ENCODE peak calls at places on chromosome 6, in seven cellular contexts. One of them, this sample, is unnamed. For H3K36me3, the result is how much of the 10 kb centered on the place peaks cover.

GRCh38 chr6:123570813-123571684 is 65.7 kb downstream of the TRDN start:
- DNase-seq in CD8-positive, alpha-beta T cell: no peak
- DNase-seq in prostate gland: no peak
- DNase-seq in IMR-90: no peak
- DNase-seq in lung: no peak
- DNase-seq in brain microvascular endothelial cell: no peak
- DNase-seq in sigmoid colon: no peak
- DNase-seq in this sample: no peak

GRCh38 chr6:142926494-142927273 is 18.3 kb downstream of the HIVEP2 start:
- DNase-seq in IMR-90: peak
- DNase-seq in sigmoid colon: peak
- DNase-seq in brain microvascular endothelial cell: peak
- DNase-seq in CD8-positive, alpha-beta T cell: peak
- DNase-seq in prostate gland: peak
- DNase-seq in lung: peak
- DNase-seq in this sample: peak

GRCh38 chr6:168717491-168717890 is 276.5 kb downstream of the SMOC2 start:
- DNase-seq in CD8-positive, alpha-beta T cell: no peak
- DNase-seq in lung: no peak
- DNase-seq in prostate gland: no peak
- DNase-seq in sigmoid colon: no peak
- DNase-seq in brain microvascular endothelial cell: no peak
- DNase-seq in IMR-90: no peak
- DNase-seq in this sample: no peak

GRCh38 chr6:30530013-30530412 is 26.3 kb downstream of the GNL1 start:
- DNase-seq in sigmoid colon: no peak
- DNase-seq in brain microvascular endothelial cell: no peak
- DNase-seq in IMR-90: no peak
- DNase-seq in prostate gland: no peak
- DNase-seq in CD8-positive, alpha-beta T cell: no peak
- DNase-seq in lung: no peak
- DNase-seq in this sample: no peak

GRCh38 chr6:135451617-135452190 is 45.8 kb downstream of the AHI1 start:
- DNase-seq in IMR-90: peak
- DNase-seq in lung: no peak
- DNase-seq in CD8-positive, alpha-beta T cell: no peak
- DNase-seq in sigmoid colon: no peak
- DNase-seq in prostate gland: no peak
- DNase-seq in brain microvascular endothelial cell: no peak
- DNase-seq in this sample: no peak

GRCh38 chr6:169795196-169795595 is 43.8 kb downstream of the ERMARD start:
- DNase-seq in brain microvascular endothelial cell: no peak
- DNase-seq in CD8-positive, alpha-beta T cell: no peak
- DNase-seq in lung: peak
- DNase-seq in sigmoid colon: no peak
- DNase-seq in IMR-90: no peak
- DNase-seq in prostate gland: no peak
- DNase-seq in this sample: no peak

GRCh38 chr6:25670793-25671513 is 18.9 kb downstream of the SCGN start:
- DNase-seq in CD8-positive, alpha-beta T cell: no peak
- DNase-seq in prostate gland: no peak
- DNase-seq in sigmoid colon: no peak
- DNase-seq in brain microvascular endothelial cell: no peak
- DNase-seq in IMR-90: no peak
- DNase-seq in lung: no peak
- DNase-seq in this sample: no peak

GRCh38 chr6:56760842-56761241 is 118.2 kb upstream of the DST start:
- DNase-seq in IMR-90: no peak
- DNase-seq in CD8-positive, alpha-beta T cell: no peak
- DNase-seq in lung: no peak
- DNase-seq in brain microvascular endothelial cell: no peak
- DNase-seq in prostate gland: no peak
- DNase-seq in sigmoid colon: no peak
- DNase-seq in this sample: no peak

GRCh38 chr6:131383421-131384411 is 189.3 kb upstream of the ARG1 start:
- DNase-seq in IMR-90: no peak
- DNase-seq in lung: no peak
- DNase-seq in prostate gland: no peak
- DNase-seq in brain microvascular endothelial cell: no peak
- DNase-seq in CD8-positive, alpha-beta T cell: no peak
- DNase-seq in sigmoid colon: no peak
- DNase-seq in this sample: no peak

GRCh38 chr6:139064981-139065665 is 36.6 kb downstream of the ABRACL start:
- DNase-seq in prostate gland: no peak
- DNase-seq in brain microvascular endothelial cell: no peak
- DNase-seq in CD8-positive, alpha-beta T cell: no peak
- DNase-seq in lung: no peak
- DNase-seq in sigmoid colon: no peak
- DNase-seq in IMR-90: no peak
- DNase-seq in this sample: no peak

GRCh38 chr6:168035098-168035660 is 37.7 kb downstream of the KIF25 start:
- DNase-seq in prostate gland: peak
- DNase-seq in IMR-90: peak
- DNase-seq in CD8-positive, alpha-beta T cell: no peak
- DNase-seq in brain microvascular endothelial cell: peak
- DNase-seq in lung: peak
- DNase-seq in sigmoid colon: peak
- DNase-seq in this sample: peak

GRCh38 chr6:116385911-116386310 is 15.2 kb downstream of the DSE start:
- DNase-seq in sigmoid colon: no peak
- DNase-seq in CD8-positive, alpha-beta T cell: no peak
- DNase-seq in lung: no peak
- DNase-seq in IMR-90: peak
- DNase-seq in brain microvascular endothelial cell: no peak
- DNase-seq in prostate gland: no peak
- DNase-seq in this sample: no peak

GRCh38 chr6:89655122-89655521 is 16.6 kb upstream of the LYRM2 start:
- DNase-seq in sigmoid colon: no peak
- DNase-seq in brain microvascular endothelial cell: no peak
- DNase-seq in lung: no peak
- DNase-seq in prostate gland: no peak
- DNase-seq in IMR-90: peak
- DNase-seq in CD8-positive, alpha-beta T cell: no peak
- DNase-seq in this sample: no peak

GRCh38 chr6:166849762-166850181 is 106.6 kb downstream of the RNASET2 start:
- DNase-seq in sigmoid colon: no peak
- DNase-seq in IMR-90: no peak
- DNase-seq in prostate gland: no peak
- DNase-seq in lung: no peak
- DNase-seq in brain microvascular endothelial cell: peak
- DNase-seq in CD8-positive, alpha-beta T cell: no peak
- DNase-seq in this sample: no peak

GRCh38 chr6:38527371-38527770 is 112.4 kb downstream of the BTBD9 start:
- DNase-seq in lung: no peak
- DNase-seq in prostate gland: no peak
- DNase-seq in sigmoid colon: no peak
- DNase-seq in CD8-positive, alpha-beta T cell: no peak
- DNase-seq in IMR-90: no peak
- DNase-seq in brain microvascular endothelial cell: no peak
- DNase-seq in this sample: no peak

GRCh38 chr6:81451787-81452186 is 300.7 kb downstream of the TENT5A start:
- DNase-seq in sigmoid colon: no peak
- DNase-seq in brain microvascular endothelial cell: peak
- DNase-seq in CD8-positive, alpha-beta T cell: no peak
- DNase-seq in prostate gland: no peak
- DNase-seq in lung: no peak
- DNase-seq in IMR-90: peak
- DNase-seq in this sample: no peak

GRCh38 chr6:137033828-137034227 is 10.9 kb downstream of the IL20RA start:
- DNase-seq in sigmoid colon: no peak
- DNase-seq in IMR-90: no peak
- DNase-seq in lung: no peak
- DNase-seq in brain microvascular endothelial cell: no peak
- DNase-seq in CD8-positive, alpha-beta T cell: peak
- DNase-seq in prostate gland: no peak
- DNase-seq in this sample: no peak

DNA sequence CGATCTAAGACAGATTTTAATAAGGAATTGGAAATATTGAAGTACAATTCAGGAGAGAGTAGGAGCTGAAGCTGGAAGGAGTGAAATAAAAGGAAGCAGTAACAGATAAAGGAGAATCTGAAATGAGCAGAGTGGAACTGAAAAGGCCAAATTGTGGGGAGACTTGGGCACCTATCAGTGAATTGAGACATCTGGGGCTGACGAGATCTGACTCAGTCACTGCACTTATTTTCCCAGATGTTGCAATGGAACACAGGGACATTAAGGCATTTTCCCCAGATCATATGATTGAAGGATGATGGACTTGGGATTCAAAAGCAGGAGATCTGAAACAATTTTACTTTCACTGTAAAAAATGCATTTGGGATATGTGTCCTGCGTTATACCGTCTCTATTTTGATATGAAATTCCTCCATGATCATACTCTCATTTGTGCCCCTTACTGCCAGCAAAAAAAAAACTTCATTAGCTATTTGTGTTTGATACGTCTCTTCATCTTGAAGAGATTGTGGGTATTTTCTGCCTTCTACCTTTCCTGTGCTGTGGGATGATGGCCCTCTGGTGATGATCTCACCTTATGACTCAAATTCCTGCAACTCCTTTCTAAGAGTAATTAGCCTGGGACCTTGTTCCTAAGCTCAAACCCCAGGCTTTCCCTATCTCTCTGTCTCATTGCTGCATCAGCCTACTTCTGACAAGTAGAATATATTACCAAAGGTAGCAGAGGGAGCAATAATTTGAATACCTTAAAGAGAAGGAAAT is 278.5 kb upstream of the MAN1A1 start:
- DNase-seq in prostate gland: no peak
- DNase-seq in IMR-90: peak
- DNase-seq in brain microvascular endothelial cell: no peak
- DNase-seq in sigmoid colon: no peak
- DNase-seq in lung: no peak
- DNase-seq in CD8-positive, alpha-beta T cell: no peak
- DNase-seq in this sample: no peak
- H3K36me3 ChIP-seq in prostate gland: under half
- H3K36me3 ChIP-seq in IMR-90: under half
- H3K36me3 ChIP-seq in brain microvascular endothelial cell: under half
- H3K36me3 ChIP-seq in sigmoid colon: under half
- H3K36me3 ChIP-seq in lung: under half
- H3K36me3 ChIP-seq in CD8-positive, alpha-beta T cell: under half
- H3K36me3 ChIP-seq in this sample: under half

DNA sequence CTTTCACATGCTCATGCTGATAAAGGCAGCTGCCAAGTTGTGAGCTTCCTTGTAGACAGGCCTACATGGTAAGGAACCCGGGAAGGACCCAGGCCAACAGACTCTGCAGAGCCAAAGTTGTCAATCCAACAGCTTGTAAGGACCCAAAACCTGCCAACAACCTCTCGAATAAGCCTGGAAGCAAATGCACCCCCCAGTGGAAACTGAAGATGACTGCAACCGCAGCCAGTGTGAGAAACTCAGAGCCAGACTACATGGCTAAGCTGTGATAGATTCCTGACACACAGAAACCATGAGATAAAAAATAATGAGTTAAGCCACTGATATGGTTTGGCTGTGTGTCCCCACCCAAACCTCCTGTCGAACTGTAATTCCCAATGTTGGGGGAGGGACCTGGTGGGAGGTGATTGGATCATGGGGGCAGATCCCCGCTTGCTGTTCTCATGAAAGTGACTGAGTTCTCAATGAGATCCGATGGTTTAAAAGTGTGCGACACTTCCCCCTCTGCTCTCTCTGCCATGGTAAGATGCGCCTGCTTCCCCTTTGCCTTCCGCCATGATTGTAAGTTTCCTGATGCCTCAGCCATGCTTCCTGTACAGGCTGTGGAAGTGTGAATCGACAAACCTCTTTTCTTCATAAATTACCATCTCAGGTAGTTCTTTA is 18.8 kb upstream of the CLPSL2 start:
- DNase-seq in sigmoid colon: no peak
- DNase-seq in prostate gland: no peak
- DNase-seq in brain microvascular endothelial cell: peak
- DNase-seq in lung: no peak
- DNase-seq in IMR-90: peak
- DNase-seq in CD8-positive, alpha-beta T cell: no peak
- DNase-seq in this sample: no peak
- TF ChIP-seq CTCF in sigmoid colon: no peak
- TF ChIP-seq CTCF in prostate gland: no peak
- TF ChIP-seq CTCF in brain microvascular endothelial cell: peak
- TF ChIP-seq CTCF in lung: no peak
- TF ChIP-seq CTCF in IMR-90: peak
- TF ChIP-seq CTCF in CD8-positive, alpha-beta T cell: no peak
- TF ChIP-seq CTCF in this sample: no peak

DNA sequence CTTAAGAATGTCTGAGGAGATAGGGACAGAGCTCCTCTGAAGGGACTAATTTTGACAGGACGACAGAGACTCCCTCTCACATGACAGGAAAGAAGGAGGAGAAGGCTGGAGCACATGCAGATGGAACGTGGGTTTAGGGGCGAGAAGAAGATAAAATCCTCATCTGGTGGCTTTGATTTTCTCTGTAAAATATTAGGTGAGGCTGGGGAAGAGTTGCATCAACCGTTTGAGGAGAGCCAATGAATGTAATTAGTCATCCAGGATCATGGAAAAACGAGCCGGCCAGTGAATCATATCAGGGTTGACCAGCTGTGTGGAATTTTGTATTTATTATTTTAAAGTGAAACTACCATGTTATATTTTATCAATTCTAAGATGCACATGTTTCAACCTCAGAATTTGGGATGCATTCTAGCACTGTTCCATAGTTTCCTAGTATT is 46.9 kb upstream of the ADGRF4 start:
- DNase-seq in prostate gland: no peak
- DNase-seq in brain microvascular endothelial cell: peak
- DNase-seq in IMR-90: peak
- DNase-seq in CD8-positive, alpha-beta T cell: no peak
- DNase-seq in lung: no peak
- DNase-seq in sigmoid colon: no peak
- DNase-seq in this sample: no peak
- H3K4me3 ChIP-seq in prostate gland: no peak
- H3K4me3 ChIP-seq in brain microvascular endothelial cell: no peak
- H3K4me3 ChIP-seq in IMR-90: no peak
- H3K4me3 ChIP-seq in CD8-positive, alpha-beta T cell: no peak
- H3K4me3 ChIP-seq in lung: no peak
- H3K4me3 ChIP-seq in sigmoid colon: no peak
- H3K4me3 ChIP-seq in this sample: no peak

GRCh38 chr6:33702345-33702977 is 9.0 kb downstream of the UQCC2 start:
- DNase-seq in IMR-90: peak
- DNase-seq in sigmoid colon: peak
- DNase-seq in brain microvascular endothelial cell: peak
- DNase-seq in prostate gland: no peak
- DNase-seq in CD8-positive, alpha-beta T cell: no peak
- DNase-seq in lung: no peak
- DNase-seq in this sample: peak

GRCh38 chr6:33707771-33708170 is 3.7 kb downstream of the UQCC2 start:
- DNase-seq in sigmoid colon: no peak
- DNase-seq in prostate gland: no peak
- DNase-seq in IMR-90: no peak
- DNase-seq in CD8-positive, alpha-beta T cell: no peak
- DNase-seq in lung: no peak
- DNase-seq in brain microvascular endothelial cell: no peak
- DNase-seq in this sample: no peak

GRCh38 chr6:33705268-33705885 is 6.1 kb downstream of the UQCC2 start:
- DNase-seq in brain microvascular endothelial cell: no peak
- DNase-seq in sigmoid colon: no peak
- DNase-seq in prostate gland: no peak
- DNase-seq in IMR-90: peak
- DNase-seq in CD8-positive, alpha-beta T cell: no peak
- DNase-seq in lung: no peak
- DNase-seq in this sample: no peak

GRCh38 chr6:33706136-33706725 is 5.3 kb downstream of the UQCC2 start:
- DNase-seq in sigmoid colon: peak
- DNase-seq in prostate gland: no peak
- DNase-seq in CD8-positive, alpha-beta T cell: no peak
- DNase-seq in lung: no peak
- DNase-seq in IMR-90: no peak
- DNase-seq in brain microvascular endothelial cell: no peak
- DNase-seq in this sample: no peak

GRCh38 chr6:33704215-33704817 is 7.2 kb downstream of the UQCC2 start:
- DNase-seq in CD8-positive, alpha-beta T cell: no peak
- DNase-seq in IMR-90: no peak
- DNase-seq in prostate gland: no peak
- DNase-seq in brain microvascular endothelial cell: no peak
- DNase-seq in sigmoid colon: no peak
- DNase-seq in lung: no peak
- DNase-seq in this sample: no peak
- H3K36me3 ChIP-seq in CD8-positive, alpha-beta T cell: under half
- H3K36me3 ChIP-seq in IMR-90: under half
- H3K36me3 ChIP-seq in prostate gland: under half
- H3K36me3 ChIP-seq in brain microvascular endothelial cell: under half
- H3K36me3 ChIP-seq in sigmoid colon: under half
- H3K36me3 ChIP-seq in lung: under half
- H3K36me3 ChIP-seq in this sample: under half